ENCODE peak calls at places on chromosomes 4 and X, in eight cellular contexts. One of them, this sample, is unnamed.

GRCh38 chr4:25013756-25014737 is 16.7 kb downstream of the LGI2 start:
- DNase-seq in B cell: no peak
- DNase-seq in suprapubic skin: no peak
- DNase-seq in lower lobe of right lung: no peak
- DNase-seq in colonic mucosa: no peak
- DNase-seq in IMR-90: no peak
- DNase-seq in SK-N-SH: no peak
- DNase-seq in cardiac fibroblast: no peak
- DNase-seq in this sample: peak; percentile 25

GRCh38 chrX:7828594-7828993 is 14.4 kb upstream of the VCX start:
- DNase-seq in B cell: no peak
- DNase-seq in suprapubic skin: no peak
- DNase-seq in lower lobe of right lung: no peak
- DNase-seq in colonic mucosa: no peak
- DNase-seq in IMR-90: no peak
- DNase-seq in SK-N-SH: no peak
- DNase-seq in cardiac fibroblast: peak; percentile 6
- DNase-seq in this sample: no peak

GRCh38 chr4:79413486-79413885 is 5.5 kb upstream of the GK2 start:
- DNase-seq in B cell: no peak
- DNase-seq in suprapubic skin: no peak
- DNase-seq in lower lobe of right lung: no peak
- DNase-seq in colonic mucosa: no peak
- DNase-seq in IMR-90: no peak
- DNase-seq in SK-N-SH: no peak
- DNase-seq in cardiac fibroblast: no peak
- DNase-seq in this sample: no peak

GRCh38 chr4:156977435-156978160 is 6.0 kb upstream of the PDGFC start:
- DNase-seq in B cell: no peak
- DNase-seq in suprapubic skin: no peak
- DNase-seq in lower lobe of right lung: no peak
- DNase-seq in colonic mucosa: no peak
- DNase-seq in IMR-90: peak; percentile 97
- DNase-seq in SK-N-SH: no peak
- DNase-seq in cardiac fibroblast: peak; percentile 95
- DNase-seq in this sample: no peak

GRCh38 chr4:144787365-144788263 is 141.7 kb downstream of the HHIP start:
- DNase-seq in B cell: no peak
- DNase-seq in suprapubic skin: no peak
- DNase-seq in lower lobe of right lung: no peak
- DNase-seq in colonic mucosa: no peak
- DNase-seq in IMR-90: peak; percentile 49
- DNase-seq in SK-N-SH: peak; percentile 22
- DNase-seq in cardiac fibroblast: peak; percentile 72
- DNase-seq in this sample: no peak

GRCh38 chrX:13669246-13669689 is 16.3 kb downstream of the TCEANC start:
- DNase-seq in B cell: peak; percentile 40
- DNase-seq in suprapubic skin: peak; percentile 79
- DNase-seq in lower lobe of right lung: peak; percentile 61
- DNase-seq in colonic mucosa: peak; percentile 82
- DNase-seq in IMR-90: peak; percentile 99
- DNase-seq in SK-N-SH: no peak
- DNase-seq in cardiac fibroblast: peak; percentile 93
- DNase-seq in this sample: no peak

GRCh38 chr4:139887378-139887801 is 221.8 kb downstream of the MGST2 start:
- DNase-seq in B cell: no peak
- DNase-seq in suprapubic skin: no peak
- DNase-seq in lower lobe of right lung: no peak
- DNase-seq in colonic mucosa: no peak
- DNase-seq in IMR-90: peak; percentile 19
- DNase-seq in SK-N-SH: no peak
- DNase-seq in cardiac fibroblast: peak; percentile 53
- DNase-seq in this sample: no peak

GRCh38 chr4:40481977-40482376 is 146.8 kb downstream of the CHRNA9 start:
- DNase-seq in B cell: no peak
- DNase-seq in suprapubic skin: no peak
- DNase-seq in lower lobe of right lung: no peak
- DNase-seq in colonic mucosa: no peak
- DNase-seq in IMR-90: no peak
- DNase-seq in SK-N-SH: no peak
- DNase-seq in cardiac fibroblast: no peak
- DNase-seq in this sample: no peak

GRCh38 chr4:7780751-7781348 is 158.8 kb downstream of the AFAP1 start:
- DNase-seq in B cell: no peak
- DNase-seq in suprapubic skin: no peak
- DNase-seq in lower lobe of right lung: no peak
- DNase-seq in colonic mucosa: no peak
- DNase-seq in IMR-90: no peak
- DNase-seq in SK-N-SH: no peak
- DNase-seq in cardiac fibroblast: no peak
- DNase-seq in this sample: no peak

GRCh38 chrX:68503830-68504229 is 5.0 kb downstream of the YIPF6 start:
- DNase-seq in B cell: no peak
- DNase-seq in suprapubic skin: no peak
- DNase-seq in lower lobe of right lung: no peak
- DNase-seq in colonic mucosa: no peak
- DNase-seq in IMR-90: peak; percentile 17
- DNase-seq in SK-N-SH: no peak
- DNase-seq in cardiac fibroblast: peak; percentile 37
- DNase-seq in this sample: no peak

GRCh38 chr4:80092847-80093246 is 19.8 kb upstream of the ANTXR2 start:
- DNase-seq in B cell: no peak
- DNase-seq in suprapubic skin: no peak
- DNase-seq in lower lobe of right lung: no peak
- DNase-seq in colonic mucosa: no peak
- DNase-seq in IMR-90: no peak
- DNase-seq in SK-N-SH: no peak
- DNase-seq in cardiac fibroblast: no peak
- DNase-seq in this sample: no peak

DNA sequence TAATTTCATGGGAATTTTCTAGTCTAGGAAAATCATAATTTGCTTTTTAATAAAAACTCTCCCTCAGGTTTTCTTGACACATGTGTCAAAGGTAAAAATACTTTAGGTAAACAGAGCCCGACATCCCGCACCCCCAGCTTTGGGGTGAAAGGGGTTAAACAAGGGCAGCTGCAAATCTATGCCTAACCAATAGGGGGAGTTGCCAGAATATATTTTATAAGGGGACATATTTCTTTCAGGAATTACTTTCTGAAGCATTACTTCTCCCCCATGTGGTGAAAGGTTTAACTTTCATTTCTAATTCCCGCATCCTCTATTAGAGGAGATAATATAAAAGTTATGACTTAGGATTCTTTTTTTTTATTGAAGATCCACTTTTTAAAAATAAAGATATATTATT is 53.9 kb upstream of the HEPH start:
- DNase-seq in B cell: no peak
- DNase-seq in suprapubic skin: no peak
- DNase-seq in lower lobe of right lung: no peak
- DNase-seq in colonic mucosa: peak; percentile 28
- DNase-seq in IMR-90: peak; percentile 8
- DNase-seq in SK-N-SH: peak; percentile 12
- DNase-seq in cardiac fibroblast: peak; percentile 49
- DNase-seq in this sample: no peak
- TF ChIP-seq CTCF in B cell: peak; percentile 71
- TF ChIP-seq CTCF in suprapubic skin: no peak
- TF ChIP-seq CTCF in lower lobe of right lung: peak; percentile 49
- TF ChIP-seq CTCF in colonic mucosa: peak; percentile 77
- TF ChIP-seq CTCF in IMR-90: peak; percentile 52
- TF ChIP-seq CTCF in SK-N-SH: peak; percentile 69
- TF ChIP-seq CTCF in cardiac fibroblast: peak; percentile 49
- TF ChIP-seq CTCF in this sample: peak; percentile 21

GRCh38 chrX:49227726-49228125 is 5.4 kb downstream of the CACNA1F start:
- DNase-seq in B cell: no peak
- DNase-seq in suprapubic skin: no peak
- DNase-seq in lower lobe of right lung: no peak
- DNase-seq in colonic mucosa: no peak
- DNase-seq in IMR-90: no peak
- DNase-seq in SK-N-SH: no peak
- DNase-seq in cardiac fibroblast: no peak
- DNase-seq in this sample: no peak
- TF ChIP-seq CTCF in B cell: no peak
- TF ChIP-seq CTCF in suprapubic skin: no peak
- TF ChIP-seq CTCF in lower lobe of right lung: no peak
- TF ChIP-seq CTCF in colonic mucosa: no peak
- TF ChIP-seq CTCF in IMR-90: no peak
- TF ChIP-seq CTCF in SK-N-SH: no peak
- TF ChIP-seq CTCF in cardiac fibroblast: no peak
- TF ChIP-seq CTCF in this sample: no peak

GRCh38 chr4:76105652-76106051 is 31.1 kb downstream of the ART3 start:
- DNase-seq in B cell: no peak
- DNase-seq in suprapubic skin: no peak
- DNase-seq in lower lobe of right lung: no peak
- DNase-seq in colonic mucosa: no peak
- DNase-seq in IMR-90: no peak
- DNase-seq in SK-N-SH: no peak
- DNase-seq in cardiac fibroblast: no peak
- DNase-seq in this sample: no peak

GRCh38 chr4:76106442-76106841 is 31.9 kb downstream of the ART3 start:
- DNase-seq in B cell: no peak
- DNase-seq in suprapubic skin: no peak
- DNase-seq in lower lobe of right lung: no peak
- DNase-seq in colonic mucosa: no peak
- DNase-seq in IMR-90: no peak
- DNase-seq in SK-N-SH: no peak
- DNase-seq in cardiac fibroblast: no peak
- DNase-seq in this sample: no peak

DNA sequence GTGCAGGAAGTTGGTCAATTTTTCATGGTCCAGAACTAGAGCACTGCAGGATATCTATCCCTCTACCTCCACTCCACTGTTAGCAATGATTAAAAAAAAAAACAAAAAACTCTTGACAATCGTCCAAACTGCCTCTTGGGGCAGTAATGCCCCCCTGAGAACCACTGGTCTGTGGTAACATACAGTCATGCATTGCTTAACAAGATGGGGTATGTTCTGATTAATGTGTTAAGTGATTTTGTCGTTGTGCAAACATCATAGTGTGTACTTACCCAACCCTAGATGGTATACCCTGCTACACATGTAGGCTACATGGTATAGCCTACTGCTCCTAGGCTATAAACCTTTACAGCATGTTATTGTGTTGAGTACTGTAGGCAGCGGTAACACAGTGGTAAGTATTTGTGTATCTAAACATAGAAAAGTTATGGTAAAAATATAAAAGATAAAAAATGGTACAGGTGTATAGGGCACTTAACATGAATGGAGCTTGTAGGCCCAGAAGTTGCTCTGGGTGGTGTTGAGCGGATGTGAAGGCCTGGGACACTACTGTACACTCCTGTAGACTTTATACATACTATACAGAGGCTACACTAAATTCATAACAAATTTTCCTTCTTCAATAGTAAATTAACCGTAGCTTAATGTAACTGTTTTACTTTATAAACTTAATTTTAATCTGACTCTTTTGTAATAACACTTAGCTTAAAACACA is 34.1 kb downstream of the ART3 start:
- DNase-seq in B cell: no peak
- DNase-seq in suprapubic skin: no peak
- DNase-seq in lower lobe of right lung: no peak
- DNase-seq in colonic mucosa: no peak
- DNase-seq in IMR-90: no peak
- DNase-seq in SK-N-SH: peak; percentile 10
- DNase-seq in cardiac fibroblast: peak; percentile 62
- DNase-seq in this sample: no peak
- TF ChIP-seq CTCF in B cell: no peak
- TF ChIP-seq CTCF in suprapubic skin: no peak
- TF ChIP-seq CTCF in lower lobe of right lung: no peak
- TF ChIP-seq CTCF in colonic mucosa: no peak
- TF ChIP-seq CTCF in IMR-90: no peak
- TF ChIP-seq CTCF in SK-N-SH: no peak
- TF ChIP-seq CTCF in cardiac fibroblast: no peak
- TF ChIP-seq CTCF in this sample: no peak

GRCh38 chr4:109801895-109802319 is at the start of gene CFI:
- DNase-seq in B cell: no peak
- DNase-seq in suprapubic skin: no peak
- DNase-seq in lower lobe of right lung: no peak
- DNase-seq in colonic mucosa: no peak
- DNase-seq in IMR-90: peak; percentile 32
- DNase-seq in SK-N-SH: no peak
- DNase-seq in cardiac fibroblast: peak; percentile 55
- DNase-seq in this sample: no peak

GRCh38 chr4:109795059-109795458 is 6.7 kb downstream of the CFI start:
- DNase-seq in B cell: no peak
- DNase-seq in suprapubic skin: no peak
- DNase-seq in lower lobe of right lung: no peak
- DNase-seq in colonic mucosa: no peak
- DNase-seq in IMR-90: no peak
- DNase-seq in SK-N-SH: no peak
- DNase-seq in cardiac fibroblast: no peak
- DNase-seq in this sample: no peak

GRCh38 chr4:109803924-109804571 is 2.2 kb upstream of the CFI start:
- DNase-seq in B cell: no peak
- DNase-seq in suprapubic skin: no peak
- DNase-seq in lower lobe of right lung: no peak
- DNase-seq in colonic mucosa: no peak
- DNase-seq in IMR-90: peak; percentile 37
- DNase-seq in SK-N-SH: peak; percentile 49
- DNase-seq in cardiac fibroblast: peak; percentile 56
- DNase-seq in this sample: no peak

GRCh38 chr4:109801099-109801789 is 555 bp downstream of the CFI start:
- DNase-seq in B cell: no peak
- DNase-seq in suprapubic skin: no peak
- DNase-seq in lower lobe of right lung: no peak
- DNase-seq in colonic mucosa: no peak
- DNase-seq in IMR-90: no peak
- DNase-seq in SK-N-SH: no peak
- DNase-seq in cardiac fibroblast: no peak
- DNase-seq in this sample: no peak

GRCh38 chr4:109798866-109799265 is 2.9 kb downstream of the CFI start:
- DNase-seq in B cell: no peak
- DNase-seq in suprapubic skin: no peak
- DNase-seq in lower lobe of right lung: no peak
- DNase-seq in colonic mucosa: no peak
- DNase-seq in IMR-90: no peak
- DNase-seq in SK-N-SH: no peak
- DNase-seq in cardiac fibroblast: no peak
- DNase-seq in this sample: no peak
- TF ChIP-seq CTCF in B cell: no peak
- TF ChIP-seq CTCF in suprapubic skin: no peak
- TF ChIP-seq CTCF in lower lobe of right lung: no peak
- TF ChIP-seq CTCF in colonic mucosa: no peak
- TF ChIP-seq CTCF in IMR-90: no peak
- TF ChIP-seq CTCF in SK-N-SH: no peak
- TF ChIP-seq CTCF in cardiac fibroblast: no peak
- TF ChIP-seq CTCF in this sample: no peak

DNA sequence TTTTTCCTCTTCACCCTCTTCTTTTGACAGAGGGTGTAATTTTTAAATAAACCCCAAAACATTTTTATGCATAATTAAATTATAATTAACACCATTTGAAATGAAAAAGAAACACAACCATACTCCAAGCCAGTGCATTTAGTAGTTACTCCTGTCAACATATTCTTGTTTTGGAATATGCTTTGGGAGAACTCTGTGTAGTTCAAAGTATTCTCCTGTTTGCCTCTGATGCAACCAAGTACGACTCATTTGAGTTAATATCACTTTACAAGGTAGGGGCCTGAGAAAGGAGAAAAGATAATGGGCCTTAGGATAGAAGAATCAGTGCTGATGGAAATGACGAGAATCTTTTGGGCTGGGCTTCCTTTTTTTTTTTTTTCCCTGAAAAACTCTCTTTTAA is 2.7 kb downstream of the PTPN13 start:
- DNase-seq in B cell: no peak
- DNase-seq in suprapubic skin: no peak
- DNase-seq in lower lobe of right lung: no peak
- DNase-seq in colonic mucosa: no peak
- DNase-seq in IMR-90: peak; percentile 70
- DNase-seq in SK-N-SH: no peak
- DNase-seq in cardiac fibroblast: peak; percentile 33
- DNase-seq in this sample: no peak
- TF ChIP-seq CTCF in B cell: no peak
- TF ChIP-seq CTCF in suprapubic skin: no peak
- TF ChIP-seq CTCF in lower lobe of right lung: no peak
- TF ChIP-seq CTCF in colonic mucosa: no peak
- TF ChIP-seq CTCF in IMR-90: no peak
- TF ChIP-seq CTCF in SK-N-SH: no peak
- TF ChIP-seq CTCF in cardiac fibroblast: no peak
- TF ChIP-seq CTCF in this sample: no peak